ENCODE peak calls at places on chromosomes 7 and 10, in six cellular contexts. E, I, F, K, W and H are unnamed samples.

GRCh38 chr10:15787426-15787825 is 67.7 kb upstream of the ITGA8 start:
- DNase-seq in E (no peak), I (no peak), F (no peak), K (no peak), W (no peak), H (no peak)

GRCh38 chr7:4211261-4211660 is 470.8 kb upstream of the FOXK1 start:
- DNase-seq in E (no peak), I (no peak), F (no peak), K (no peak), W (no peak), H (no peak)

GRCh38 chr10:14554091-14554842 is 220.4 kb downstream of the FAM107B start:
- DNase-seq in E (no peak), I (no peak), F (no peak), K (no peak), W (no peak), H (no peak)

GRCh38 chr7:115477193-115477651 is 553.3 kb downstream of the TFEC start:
- DNase-seq in E (peak), I (no peak), F (no peak), K (no peak), W (no peak), H (no peak)

GRCh38 chr10:121340176-121340850 is 257.9 kb downstream of the FGFR2 start:
- DNase-seq in E (no peak), I (no peak), F (no peak), K (no peak), W (no peak), H (no peak)

GRCh38 chr7:46752881-46753366 is 829.0 kb downstream of the TNS3 start:
- DNase-seq in E (no peak), I (no peak), F (no peak), K (no peak), W (no peak), H (no peak)

GRCh38 chr7:5396999-5397656 is 26.5 kb downstream of the TNRC18 start:
- DNase-seq in E (peak), I (no peak), F (no peak), K (peak), W (peak), H (peak)

GRCh38 chr7:24477807-24478655 is 95.2 kb upstream of the PALS2 start:
- DNase-seq in E (no peak), I (no peak), F (peak), K (no peak), W (no peak), H (peak)

GRCh38 chr10:70902659-70903261 is 14.4 kb upstream of the PCBD1 start:
- DNase-seq in E (no peak), I (no peak), F (no peak), K (no peak), W (no peak), H (no peak)

GRCh38 chr7:191105-192034 is 1.0 kb upstream of the FAM20C start:
- DNase-seq in E (peak), I (peak), F (no peak), K (no peak), W (no peak), H (peak)

GRCh38 chr10:95496951-95497350 is 64.2 kb downstream of the SORBS1 start:
- DNase-seq in E (no peak), I (no peak), F (no peak), K (no peak), W (no peak), H (no peak)